ENCODE peak calls at places on chromosomes 6 and 20, in five cellular contexts. Z, F, L, B and R are unnamed samples.

GRCh38 chr6:10248378-10248843 is 166.5 kb downstream of the TFAP2A start:
- DNase-seq in Z (no peak), L (no peak), B (no peak), F (no peak), R (no peak)

GRCh38 chr6:105170066-105170465 is 9.7 kb downstream of the POPDC3 start:
- DNase-seq in F (no peak), L (no peak), Z (no peak), B (no peak), R (no peak)

GRCh38 chr20:64188071-64188470 is 23.8 kb downstream of the MYT1 start:
- DNase-seq in Z (no peak), B (no peak), F (no peak), L (no peak), R (no peak)

GRCh38 chr20:12383770-12384304 is 466.1 kb downstream of the BTBD3 start:
- DNase-seq in B (no peak), F (no peak), L (no peak), Z (no peak), R (no peak)

GRCh38 chr6:12051861-12052368 is 39.8 kb downstream of the HIVEP1 start:
- DNase-seq in Z (peak; percentile 76), B (no peak), F (no peak), L (no peak), R (no peak)

GRCh38 chr20:46025376-46025783 is 3.6 kb upstream of the SLC12A5 start:
- DNase-seq in F (no peak), L (no peak), B (no peak), Z (no peak), R (no peak)

GRCh38 chr20:25018425-25018824 is 25.9 kb upstream of the APMAP start:
- DNase-seq in Z (no peak), B (no peak), F (no peak), L (no peak), R (no peak)

GRCh38 chr20:53828673-53829085 is 235.0 kb upstream of the ZNF217 start:
- DNase-seq in Z (no peak), B (no peak), L (peak; percentile 40), F (no peak), R (peak; percentile 60)

GRCh38 chr6:25061289-25061945 is 125.7 kb upstream of the RIPOR2 start:
- DNase-seq in B (no peak), Z (no peak), F (no peak), L (no peak), R (no peak)

GRCh38 chr6:47836639-47837038 is 54.8 kb downstream of the OPN5 start:
- DNase-seq in L (no peak), B (no peak), F (no peak), Z (peak; percentile 18), R (no peak)

GRCh38 chr20:5687884-5688283 is 62.3 kb upstream of the SHLD1 start:
- DNase-seq in F (no peak), B (no peak), Z (no peak), L (no peak), R (no peak)

GRCh38 chr20:42996141-42996540 is 193.6 kb downstream of the PTPRT start:
- DNase-seq in B (no peak), L (no peak), Z (no peak), F (no peak), R (no peak)

GRCh38 chr6:8944548-8944947 is 509.2 kb upstream of the SLC35B3 start:
- DNase-seq in L (no peak), Z (no peak), F (no peak), B (no peak), R (no peak)